ENCODE peak calls at places on chromosomes 11 and 22, in five cellular contexts. X, O, W, K and B are unnamed samples.

GRCh38 chr11:10743354-10744035 is 7.6 kb upstream of the CTR9 start:
- DNase-seq in X (no peak), O (no peak), W (no peak), K (no peak), B (no peak)

GRCh38 chr11:12577746-12578644 is 96.2 kb upstream of the TEAD1 start:
- DNase-seq in X (no peak), O (no peak), W (no peak), K (no peak), B (peak; percentile 60)

GRCh38 chr22:46251266-46251665 is 1.2 kb upstream of the CDPF1 start:
- DNase-seq in X (no peak), O (no peak), W (no peak), K (no peak), B (no peak)

GRCh38 chr11:117052196-117053149 is 45.8 kb downstream of the SIK3 start:
- DNase-seq in X (no peak), O (no peak), W (no peak), K (no peak), B (peak; percentile 64)

GRCh38 chr22:36871669-36872081 is 10.9 kb downstream of the NCF4 start:
- DNase-seq in X (no peak), O (no peak), W (no peak), K (no peak), B (no peak)

GRCh38 chr11:62146476-62147200 is 22.8 kb downstream of the INCENP start:
- DNase-seq in X (peak; percentile 9), O (no peak), W (no peak), K (no peak), B (no peak)

GRCh38 chr11:103091810-103092524 is at the start of gene DCUN1D5:
- DNase-seq in X (peak; percentile 96), O (peak; percentile 83), W (peak; percentile 97), K (peak; percentile 99), B (peak; percentile 96)

GRCh38 chr11:66184728-66185127 is 83.7 kb upstream of the RAB1B start:
- DNase-seq in X (no peak), O (no peak), W (no peak), K (no peak), B (no peak)

GRCh38 chr11:5992604-5993251 is 5.9 kb upstream of the OR52L1 start:
- DNase-seq in X (no peak), O (no peak), W (no peak), K (no peak), B (no peak)